ENCODE peak calls at places on chromosomes 6 and 20, in four cellular contexts. J is K562, M is H1, Z is A549. D is an unnamed sample.

GRCh38 chr20:25077610-25078169 is 4.3 kb downstream of the VSX1 start:
- DNase-seq in J (no peak), M (no peak), Z (peak; percentile 60), D (peak; percentile 41)

GRCh38 chr6:147793871-147794643 is 285.6 kb downstream of the SAMD5 start:
- DNase-seq in J (no peak), M (no peak), Z (no peak), D (no peak)

GRCh38 chr6:111113731-111114438 is 26.6 kb downstream of the SLC16A10 start:
- DNase-seq in J (no peak), M (no peak), Z (no peak), D (no peak)

GRCh38 chr20:61159940-61160688 is 91.9 kb upstream of the CDH4 start:
- DNase-seq in J (no peak), M (no peak), Z (no peak), D (no peak)

GRCh38 chr20:38806855-38807655 is 1.6 kb downstream of the PPP1R16B start:
- DNase-seq in J (no peak), M (no peak), Z (no peak), D (no peak)

GRCh38 chr6:111614833-111615582 is 9.3 kb upstream of the TRAF3IP2 start:
- DNase-seq in J (peak; percentile 35), M (no peak), Z (no peak), D (peak; percentile 64)

GRCh38 chr20:17806739-17807441 is 107.1 kb downstream of the BANF2 start:
- DNase-seq in J (peak; percentile 12), M (no peak), Z (no peak), D (no peak)

GRCh38 chr20:58131581-58132142 is 96.8 kb downstream of the ANKRD60 start:
- DNase-seq in J (no peak), M (no peak), Z (no peak), D (peak; percentile 75)

GRCh38 chr20:4509825-4510522 is 211.7 kb upstream of the PRND start:
- DNase-seq in J (no peak), M (no peak), Z (no peak), D (no peak)

GRCh38 chr6:37288247-37288646 is 30.3 kb upstream of the TMEM217 start:
- DNase-seq in J (no peak), M (no peak), Z (no peak), D (no peak)

GRCh38 chr6:150252714-150253444 is 110.0 kb downstream of the PPP1R14C start:
- DNase-seq in J (peak; percentile 73), M (no peak), Z (no peak), D (no peak)

GRCh38 chr6:14804444-14805210 is 441.2 kb upstream of the JARID2 start:
- DNase-seq in J (no peak), M (no peak), Z (no peak), D (peak; percentile 54)

GRCh38 chr6:136550330-136551071 is at the start of gene MAP7:
- DNase-seq in J (peak; percentile 93), M (peak; percentile 81), Z (peak; percentile 58), D (no peak)

GRCh38 chr6:11614534-11615213 is 77.1 kb downstream of the TMEM170B start:
- DNase-seq in J (no peak), M (no peak), Z (no peak), D (no peak)

GRCh38 chr6:133568970-133569889 is 319.7 kb upstream of the TCF21 start:
- DNase-seq in J (peak; percentile 44), M (no peak), Z (peak; percentile 92), D (peak; percentile 51)

GRCh38 chr20:9093203-9093962 is 24.5 kb downstream of the PLCB4 start:
- DNase-seq in J (no peak), M (no peak), Z (no peak), D (no peak)

GRCh38 chr6:66930559-66931290 is 1223.7 kb upstream of the EYS start:
- DNase-seq in J (no peak), M (no peak), Z (no peak), D (no peak)

GRCh38 chr6:66931787-66932186 is 1224.8 kb upstream of the EYS start:
- DNase-seq in J (no peak), M (no peak), Z (no peak), D (no peak)

DNA sequence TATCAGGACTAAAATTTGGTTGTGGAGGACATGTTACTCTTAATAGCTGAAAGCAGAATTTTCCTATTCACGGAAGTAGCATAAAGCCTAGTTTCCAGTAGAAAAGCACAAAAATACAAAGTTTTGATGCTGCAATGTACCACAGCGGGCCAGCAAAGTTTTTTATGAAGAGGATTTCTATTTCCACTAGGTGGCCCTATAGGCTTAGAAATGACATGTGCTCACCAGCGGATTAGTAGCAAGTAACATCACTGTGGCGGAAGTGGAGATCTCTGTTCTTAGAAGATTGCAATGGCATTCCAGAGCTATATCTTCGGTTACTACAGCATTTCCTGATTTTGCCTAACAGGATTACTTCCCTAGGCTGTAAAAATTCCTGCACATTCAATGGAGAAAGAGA is 1219.0 kb upstream of the EYS start:
- DNase-seq in J (peak; percentile 10), M (no peak), Z (no peak), D (peak; percentile 69)
- TF ChIP-seq RNF2 in J (no peak), M (no peak), Z (no peak), D (no peak)

GRCh38 chr6:21595265-21595950 is 1.9 kb downstream of the SOX4 start:
- DNase-seq in J (no peak), M (no peak), Z (no peak), D (no peak)

GRCh38 chr6:21593927-21594421 is 423 bp downstream of the SOX4 start:
- DNase-seq in J (no peak), M (no peak), Z (no peak), D (peak; percentile 25)

GRCh38 chr6:21595951-21596378 is 2.4 kb downstream of the SOX4 start:
- DNase-seq in J (no peak), M (no peak), Z (no peak), D (no peak)

GRCh38 chr6:21593412-21593926 is at the start of gene SOX4:
- DNase-seq in J (peak; percentile 31), M (peak; percentile 97), Z (peak; percentile 86), D (peak; percentile 92)

GRCh38 chr6:21594427-21595264 is 1.1 kb downstream of the SOX4 start:
- DNase-seq in J (no peak), M (no peak), Z (peak; percentile 17), D (peak; percentile 29)
- TF ChIP-seq RNF2 in J (no peak), M (no peak), Z (no peak), D (peak; percentile 48)

DNA sequence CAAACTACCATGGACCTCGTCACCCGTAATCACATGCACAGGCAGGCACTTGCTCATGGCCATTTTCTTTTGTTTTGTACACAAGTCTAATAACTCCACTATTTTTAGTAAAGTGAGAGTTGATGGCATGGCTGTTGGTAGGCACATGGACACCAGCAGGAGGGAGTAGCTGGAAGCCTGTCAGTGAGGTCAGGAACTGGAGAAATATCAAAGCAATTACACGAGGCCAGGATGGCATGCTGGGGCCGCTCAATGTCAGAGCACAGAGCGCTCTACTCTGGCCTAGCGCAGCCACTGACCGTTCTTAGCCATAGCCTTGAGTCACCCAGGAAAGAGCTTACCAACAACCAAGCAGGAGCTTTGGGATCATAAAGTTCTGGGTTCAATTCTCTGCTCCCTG is 36.1 kb upstream of the GTSF1L start:
- DNase-seq in J (no peak), M (no peak), Z (no peak), D (no peak)
- TF ChIP-seq RNF2 in J (no peak), M (no peak), Z (no peak), D (no peak)

DNA sequence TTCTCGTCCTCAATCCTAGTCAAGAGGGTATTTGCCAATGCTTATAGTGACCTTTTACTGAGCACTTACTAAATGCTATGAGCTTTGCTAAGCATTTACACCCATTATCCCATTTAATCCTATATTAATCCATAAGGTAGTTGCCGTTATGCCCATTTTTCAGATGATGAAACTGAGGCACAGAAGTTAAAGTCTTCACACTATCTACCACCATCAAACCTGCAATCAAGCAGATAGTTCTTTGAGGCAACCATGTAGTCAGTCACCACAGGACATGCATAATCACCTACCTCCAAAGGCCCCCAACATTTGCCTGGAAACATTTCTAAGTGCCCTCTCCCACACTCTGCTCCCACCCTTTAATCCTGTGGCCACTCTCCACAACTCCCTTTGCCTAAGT is 149.6 kb downstream of the LY86 start:
- DNase-seq in J (no peak), M (no peak), Z (no peak), D (no peak)
- TF ChIP-seq RNF2 in J (no peak), M (no peak), Z (no peak), D (no peak)

DNA sequence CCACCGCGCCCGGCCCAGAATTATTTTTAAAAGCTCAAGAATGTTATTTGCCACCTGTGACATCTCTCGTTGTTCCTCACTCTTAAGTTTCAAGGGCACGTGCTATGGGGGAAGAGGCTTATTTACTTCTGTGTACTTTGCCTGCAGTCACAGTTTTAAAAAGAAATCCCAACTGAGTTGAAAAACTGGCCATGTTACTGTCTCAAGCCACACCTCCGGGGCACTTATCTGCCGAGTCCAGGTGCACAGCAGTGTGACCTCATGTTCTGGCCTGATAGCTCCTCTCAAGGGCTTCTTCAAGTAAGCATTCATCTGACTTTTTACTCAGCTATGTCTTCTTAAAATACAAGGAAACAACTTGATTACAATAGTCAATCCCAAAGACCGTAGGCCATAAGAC is 34.5 kb downstream of the SHLD1 start:
- DNase-seq in J (peak; percentile 83), M (no peak), Z (no peak), D (no peak)
- TF ChIP-seq RNF2 in J (peak; percentile 33), M (no peak), Z (no peak), D (no peak)

GRCh38 chr6:96651816-96652215 is 88.9 kb downstream of the FHL5 start:
- DNase-seq in J (no peak), M (no peak), Z (no peak), D (no peak)

DNA sequence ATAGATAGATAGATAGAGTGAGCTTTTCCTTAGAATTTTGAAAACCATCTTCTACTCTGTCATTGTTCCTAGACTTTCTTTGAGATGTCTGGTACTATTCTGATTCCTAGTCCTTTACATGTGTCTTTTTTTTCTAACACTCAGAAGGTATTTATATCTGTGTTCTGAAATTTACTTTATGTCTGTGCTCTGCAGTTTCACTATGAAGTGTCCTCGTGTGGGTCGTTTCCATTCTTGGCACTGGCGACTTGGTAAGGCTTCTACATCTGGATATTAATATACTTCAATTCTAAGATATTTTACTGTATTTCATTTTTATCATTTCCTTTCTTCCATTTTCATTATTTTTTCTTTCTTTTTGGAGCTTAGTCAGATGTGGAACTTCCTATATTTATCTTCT is 87.0 kb downstream of the FHL5 start:
- DNase-seq in J (no peak), M (no peak), Z (no peak), D (no peak)
- TF ChIP-seq RNF2 in J (no peak), M (no peak), Z (no peak), D (no peak)

D was measured in HepG2.